ENCODE peak calls at places on chromosome 12, in seven cellular contexts. A is NCI-H2081, P is SW480, I is NCI-H2029 treated with DMSO at 0.1 percent for 48 hours, D is GM23248, E is T-helper 9 cell, Q is glutamatergic neuron. G is an unnamed sample.

GRCh38 chr12:55720071-55720564 is at the start of gene RDH5:
- DNase-seq in P (peak), D (peak), Q (no peak), A (no peak), I (no peak), E (no peak), G (no peak)

GRCh38 chr12:129863938-129864337 is 39.9 kb downstream of the TMEM132D start:
- DNase-seq in Q (no peak), E (no peak), P (no peak), I (no peak), A (peak), D (no peak), G (no peak)

GRCh38 chr12:75909714-75910451 is 121.7 kb downstream of the PHLDA1 start:
- DNase-seq in E (no peak), P (no peak), D (no peak), Q (no peak), A (peak), I (peak), G (no peak)

GRCh38 chr12:89932950-89933349 is 224.3 kb upstream of the ATP2B1 start:
- DNase-seq in I (peak), Q (no peak), P (no peak), E (no peak), D (no peak), A (no peak), G (no peak)

GRCh38 chr12:13093191-13093849 is 10.1 kb downstream of the GSG1 start:
- DNase-seq in P (no peak), D (peak), Q (no peak), E (no peak), I (no peak), A (no peak), G (no peak)

GRCh38 chr12:27524839-27525238 is 833 bp downstream of the PPFIBP1 start:
- DNase-seq in Q (no peak), E (no peak), I (no peak), A (no peak), P (peak), D (peak), G (no peak)

GRCh38 chr12:123050331-123050809 is 69.9 kb downstream of the ARL6IP4 start:
- DNase-seq in I (no peak), P (no peak), A (no peak), E (no peak), D (peak), Q (no peak), G (no peak)

GRCh38 chr12:24011927-24012326 is 62.5 kb upstream of the SOX5 start:
- DNase-seq in D (no peak), E (no peak), A (no peak), I (no peak), P (no peak), Q (no peak), G (no peak)

GRCh38 chr12:114003286-114003685 is 37.2 kb upstream of the RBM19 start:
- DNase-seq in E (no peak), I (no peak), A (no peak), Q (no peak), D (no peak), P (no peak), G (no peak)

GRCh38 chr12:123890536-123890902 is 82.1 kb downstream of the CCDC92 start:
- DNase-seq in Q (no peak), A (no peak), D (no peak), I (no peak), E (no peak), P (no peak), G (no peak)

GRCh38 chr12:11865835-11866234 is 204.9 kb upstream of the BCL2L14 start:
- DNase-seq in I (no peak), P (no peak), A (no peak), D (no peak), E (no peak), Q (no peak), G (no peak)

GRCh38 chr12:51364026-51364425 is 17.5 kb upstream of the CELA1 start:
- DNase-seq in Q (no peak), P (no peak), E (no peak), A (no peak), D (no peak), I (no peak), G (no peak)

GRCh38 chr12:76711241-76711640 is 52.7 kb upstream of the ZDHHC17 start:
- DNase-seq in A (no peak), E (no peak), I (no peak), Q (no peak), P (no peak), D (peak), G (no peak)

GRCh38 chr12:112855375-112855774 is 51.4 kb upstream of the OAS1 start:
- DNase-seq in E (no peak), D (peak), Q (no peak), I (no peak), A (no peak), P (peak), G (no peak)

G was measured in smooth muscle cell of the brain vasculature.